ENCODE peak calls at places on chromosomes 16 and 17, in eight cellular contexts. One of them, this sample, is unnamed. For H3K36me3, the result is how much of the 10 kb centered on the place peaks cover.

GRCh38 chr16:27108826-27109665 is 42.3 kb downstream of the C16orf82 start:
- DNase-seq in CD8-positive, alpha-beta T cell: no peak
- DNase-seq in lung: no peak
- DNase-seq in cardiac muscle cell: no peak
- DNase-seq in brain microvascular endothelial cell: no peak
- DNase-seq in heart right ventricle: no peak
- DNase-seq in MM.1S: no peak
- DNase-seq in upper lobe of right lung: no peak
- DNase-seq in this sample: no peak

GRCh38 chr16:71722801-71723536 is 1.5 kb downstream of the PHLPP2 start:
- DNase-seq in cardiac muscle cell: peak
- DNase-seq in heart right ventricle: peak
- DNase-seq in brain microvascular endothelial cell: peak
- DNase-seq in CD8-positive, alpha-beta T cell: peak
- DNase-seq in upper lobe of right lung: peak
- DNase-seq in lung: peak
- DNase-seq in MM.1S: peak
- DNase-seq in this sample: peak

GRCh38 chr16:17161034-17161433 is 309.7 kb downstream of the XYLT1 start:
- DNase-seq in brain microvascular endothelial cell: no peak
- DNase-seq in MM.1S: no peak
- DNase-seq in cardiac muscle cell: no peak
- DNase-seq in heart right ventricle: no peak
- DNase-seq in upper lobe of right lung: no peak
- DNase-seq in CD8-positive, alpha-beta T cell: no peak
- DNase-seq in lung: no peak
- DNase-seq in this sample: no peak

GRCh38 chr17:892958-893357 is 86.6 kb downstream of the NXN start:
- DNase-seq in CD8-positive, alpha-beta T cell: no peak
- DNase-seq in upper lobe of right lung: no peak
- DNase-seq in cardiac muscle cell: no peak
- DNase-seq in heart right ventricle: no peak
- DNase-seq in lung: no peak
- DNase-seq in brain microvascular endothelial cell: no peak
- DNase-seq in MM.1S: no peak
- DNase-seq in this sample: no peak

GRCh38 chr17:53032861-53033271 is 789.9 kb upstream of the KIF2B start:
- DNase-seq in lung: no peak
- DNase-seq in MM.1S: peak
- DNase-seq in CD8-positive, alpha-beta T cell: no peak
- DNase-seq in upper lobe of right lung: no peak
- DNase-seq in heart right ventricle: no peak
- DNase-seq in cardiac muscle cell: peak
- DNase-seq in brain microvascular endothelial cell: no peak
- DNase-seq in this sample: no peak

GRCh38 chr16:73771196-73771595 is 525.4 kb upstream of the PSMD7 start:
- DNase-seq in lung: no peak
- DNase-seq in CD8-positive, alpha-beta T cell: no peak
- DNase-seq in brain microvascular endothelial cell: peak
- DNase-seq in heart right ventricle: no peak
- DNase-seq in upper lobe of right lung: no peak
- DNase-seq in cardiac muscle cell: no peak
- DNase-seq in MM.1S: no peak
- DNase-seq in this sample: no peak

GRCh38 chr16:72195609-72196008 is 23.7 kb upstream of the PMFBP1 start:
- DNase-seq in brain microvascular endothelial cell: no peak
- DNase-seq in lung: no peak
- DNase-seq in cardiac muscle cell: peak
- DNase-seq in heart right ventricle: no peak
- DNase-seq in CD8-positive, alpha-beta T cell: no peak
- DNase-seq in MM.1S: no peak
- DNase-seq in upper lobe of right lung: no peak
- DNase-seq in this sample: no peak

GRCh38 chr17:62950067-62950466 is 16.0 kb upstream of the TANC2 start:
- DNase-seq in brain microvascular endothelial cell: peak
- DNase-seq in CD8-positive, alpha-beta T cell: no peak
- DNase-seq in heart right ventricle: no peak
- DNase-seq in MM.1S: no peak
- DNase-seq in cardiac muscle cell: peak
- DNase-seq in upper lobe of right lung: no peak
- DNase-seq in lung: peak
- DNase-seq in this sample: no peak

GRCh38 chr17:40104570-40105471 is 4.4 kb upstream of the NR1D1 start:
- DNase-seq in lung: no peak
- DNase-seq in brain microvascular endothelial cell: no peak
- DNase-seq in heart right ventricle: no peak
- DNase-seq in CD8-positive, alpha-beta T cell: no peak
- DNase-seq in upper lobe of right lung: no peak
- DNase-seq in cardiac muscle cell: no peak
- DNase-seq in MM.1S: peak
- DNase-seq in this sample: no peak

GRCh38 chr17:40106760-40107265 is 6.4 kb upstream of the NR1D1 start:
- DNase-seq in brain microvascular endothelial cell: no peak
- DNase-seq in cardiac muscle cell: no peak
- DNase-seq in upper lobe of right lung: no peak
- DNase-seq in heart right ventricle: peak
- DNase-seq in CD8-positive, alpha-beta T cell: no peak
- DNase-seq in MM.1S: no peak
- DNase-seq in lung: no peak
- DNase-seq in this sample: no peak

GRCh38 chr17:40106089-40106759 is 5.8 kb upstream of the NR1D1 start:
- DNase-seq in cardiac muscle cell: no peak
- DNase-seq in MM.1S: no peak
- DNase-seq in CD8-positive, alpha-beta T cell: no peak
- DNase-seq in upper lobe of right lung: no peak
- DNase-seq in brain microvascular endothelial cell: no peak
- DNase-seq in lung: no peak
- DNase-seq in heart right ventricle: no peak
- DNase-seq in this sample: no peak

GRCh38 chr17:40109471-40109824 is 9.1 kb upstream of the NR1D1 start:
- DNase-seq in heart right ventricle: no peak
- DNase-seq in CD8-positive, alpha-beta T cell: no peak
- DNase-seq in MM.1S: peak
- DNase-seq in lung: no peak
- DNase-seq in brain microvascular endothelial cell: no peak
- DNase-seq in upper lobe of right lung: no peak
- DNase-seq in cardiac muscle cell: no peak
- DNase-seq in this sample: no peak

GRCh38 chr17:40107266-40107980 is 7.0 kb upstream of the NR1D1 start:
- DNase-seq in cardiac muscle cell: no peak
- DNase-seq in brain microvascular endothelial cell: no peak
- DNase-seq in lung: no peak
- DNase-seq in heart right ventricle: no peak
- DNase-seq in MM.1S: no peak
- DNase-seq in upper lobe of right lung: no peak
- DNase-seq in CD8-positive, alpha-beta T cell: peak
- DNase-seq in this sample: peak
- H3K4me3 ChIP-seq in cardiac muscle cell: no peak
- H3K4me3 ChIP-seq in brain microvascular endothelial cell: no peak
- H3K4me3 ChIP-seq in lung: no peak
- H3K4me3 ChIP-seq in heart right ventricle: peak
- H3K4me3 ChIP-seq in MM.1S: no peak
- H3K4me3 ChIP-seq in upper lobe of right lung: peak
- H3K4me3 ChIP-seq in CD8-positive, alpha-beta T cell: peak
- H3K4me3 ChIP-seq in this sample: peak

DNA sequence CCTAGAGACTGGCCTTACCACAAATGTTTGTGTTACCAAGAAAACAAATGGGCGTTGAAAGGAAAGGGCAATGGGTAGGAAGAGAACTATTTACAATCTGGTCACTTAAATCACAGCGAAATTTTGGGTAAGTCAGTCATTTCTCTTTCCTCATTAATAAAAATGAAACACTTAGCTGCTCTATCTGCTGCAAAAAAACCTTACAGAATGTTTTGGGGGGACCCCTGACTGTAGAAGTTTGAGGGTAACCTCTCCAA is 742 bp upstream of the NUTF2 start:
- DNase-seq in heart right ventricle: no peak
- DNase-seq in lung: no peak
- DNase-seq in CD8-positive, alpha-beta T cell: no peak
- DNase-seq in cardiac muscle cell: no peak
- DNase-seq in brain microvascular endothelial cell: no peak
- DNase-seq in MM.1S: no peak
- DNase-seq in upper lobe of right lung: no peak
- DNase-seq in this sample: no peak
- H3K27ac ChIP-seq in heart right ventricle: peak
- H3K27ac ChIP-seq in lung: peak
- H3K27ac ChIP-seq in CD8-positive, alpha-beta T cell: peak
- H3K27ac ChIP-seq in cardiac muscle cell: peak
- H3K27ac ChIP-seq in brain microvascular endothelial cell: peak
- H3K27ac ChIP-seq in MM.1S: peak
- H3K27ac ChIP-seq in upper lobe of right lung: peak
- H3K27ac ChIP-seq in this sample: peak

GRCh38 chr16:81621496-81621895 is 157.6 kb upstream of the PLCG2 start:
- DNase-seq in cardiac muscle cell: no peak
- DNase-seq in CD8-positive, alpha-beta T cell: no peak
- DNase-seq in brain microvascular endothelial cell: no peak
- DNase-seq in MM.1S: no peak
- DNase-seq in heart right ventricle: no peak
- DNase-seq in upper lobe of right lung: no peak
- DNase-seq in lung: no peak
- DNase-seq in this sample: no peak
- H3K36me3 ChIP-seq in cardiac muscle cell: under half
- H3K36me3 ChIP-seq in CD8-positive, alpha-beta T cell: under half
- H3K36me3 ChIP-seq in brain microvascular endothelial cell: under half
- H3K36me3 ChIP-seq in MM.1S: under half
- H3K36me3 ChIP-seq in heart right ventricle: under half
- H3K36me3 ChIP-seq in upper lobe of right lung: under half
- H3K36me3 ChIP-seq in lung: under half
- H3K36me3 ChIP-seq in this sample: under half

DNA sequence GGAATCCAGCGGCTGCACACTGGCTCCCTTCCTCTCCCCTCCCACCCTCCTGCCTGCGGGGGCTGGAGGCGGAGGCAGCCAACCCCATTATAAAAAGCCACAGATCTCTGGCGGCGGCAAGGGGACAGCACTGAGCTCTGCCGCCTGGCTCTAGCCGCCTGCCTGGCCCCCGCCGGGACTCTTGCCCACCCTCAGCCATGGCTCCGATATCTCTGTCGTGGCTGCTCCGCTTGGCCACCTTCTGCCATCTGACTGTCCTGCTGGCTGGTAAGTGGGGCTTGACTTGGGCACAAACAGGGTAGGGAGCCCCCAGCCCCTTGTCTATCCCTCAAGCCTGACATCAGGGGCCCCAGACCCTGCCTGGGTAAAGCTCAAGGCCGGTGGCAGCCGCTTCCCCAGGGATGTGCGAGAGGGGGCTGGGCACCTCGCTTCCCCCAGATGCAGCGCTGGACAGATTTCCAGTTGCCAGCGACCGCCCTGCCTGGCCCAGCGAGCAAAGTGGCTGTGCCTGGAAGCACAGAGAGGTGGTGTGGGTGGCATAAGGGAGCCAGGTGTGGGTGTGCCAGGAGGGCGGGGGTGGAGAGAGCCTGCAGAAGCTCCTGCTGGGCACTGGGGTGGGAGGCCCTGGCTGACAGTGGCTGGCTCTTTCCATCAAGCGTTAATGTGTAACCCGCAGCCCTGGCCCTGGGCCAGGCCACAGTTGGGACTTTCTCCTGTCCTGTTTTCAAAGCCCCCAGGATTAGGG is at the start of gene CX3CL1:
- DNase-seq in brain microvascular endothelial cell: peak
- DNase-seq in upper lobe of right lung: peak
- DNase-seq in MM.1S: no peak
- DNase-seq in cardiac muscle cell: peak
- DNase-seq in heart right ventricle: peak
- DNase-seq in CD8-positive, alpha-beta T cell: no peak
- DNase-seq in lung: peak
- DNase-seq in this sample: no peak
- H3K4me3 ChIP-seq in brain microvascular endothelial cell: peak
- H3K4me3 ChIP-seq in upper lobe of right lung: peak
- H3K4me3 ChIP-seq in MM.1S: no peak
- H3K4me3 ChIP-seq in cardiac muscle cell: no peak
- H3K4me3 ChIP-seq in heart right ventricle: peak
- H3K4me3 ChIP-seq in CD8-positive, alpha-beta T cell: no peak
- H3K4me3 ChIP-seq in lung: peak
- H3K4me3 ChIP-seq in this sample: no peak

DNA sequence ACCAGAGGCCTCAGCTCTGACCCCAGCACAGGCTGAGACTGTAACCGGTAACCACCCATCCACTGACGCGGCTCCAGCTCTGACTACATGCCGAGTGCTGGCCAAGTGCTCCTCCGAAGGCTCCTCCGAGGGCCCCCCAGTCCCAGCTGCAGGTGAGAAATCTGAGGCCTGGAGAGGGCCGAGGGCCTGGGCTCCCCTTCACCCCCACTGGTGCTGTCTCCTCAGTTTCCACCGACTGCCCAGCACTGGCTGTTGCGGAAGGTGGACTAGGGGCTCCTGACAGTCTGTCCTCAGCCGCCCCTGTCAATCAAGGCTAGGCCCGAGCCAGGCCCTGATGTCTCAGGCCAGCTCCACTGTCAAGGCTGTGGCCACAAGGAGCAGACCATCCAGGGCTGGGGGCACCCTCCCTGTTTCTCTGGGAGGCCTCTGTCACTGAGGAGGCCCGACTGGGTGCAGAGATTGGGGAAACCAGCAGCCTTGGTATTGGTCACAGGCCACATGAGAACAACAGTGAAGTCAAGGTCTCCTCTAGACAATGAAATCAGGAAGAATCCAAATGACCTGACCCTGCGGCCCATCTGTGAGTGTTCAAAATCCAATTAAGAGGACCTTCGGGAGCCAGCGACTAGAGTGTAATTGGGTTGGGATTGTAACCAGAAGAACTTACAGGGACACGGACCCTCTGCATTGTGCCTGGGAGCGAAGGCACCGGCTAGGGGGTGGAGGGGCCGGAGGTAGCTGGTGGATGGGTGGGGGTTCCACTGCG is 5.1 kb downstream of the TMEM235 start:
- DNase-seq in heart right ventricle: no peak
- DNase-seq in cardiac muscle cell: no peak
- DNase-seq in lung: no peak
- DNase-seq in MM.1S: no peak
- DNase-seq in CD8-positive, alpha-beta T cell: no peak
- DNase-seq in brain microvascular endothelial cell: no peak
- DNase-seq in upper lobe of right lung: no peak
- DNase-seq in this sample: no peak
- H3K27ac ChIP-seq in heart right ventricle: no peak
- H3K27ac ChIP-seq in cardiac muscle cell: no peak
- H3K27ac ChIP-seq in lung: no peak
- H3K27ac ChIP-seq in MM.1S: no peak
- H3K27ac ChIP-seq in CD8-positive, alpha-beta T cell: no peak
- H3K27ac ChIP-seq in brain microvascular endothelial cell: no peak
- H3K27ac ChIP-seq in upper lobe of right lung: no peak
- H3K27ac ChIP-seq in this sample: no peak

This sample was measured in naive thymus-derived CD4-positive, alpha-beta T cell.